ENCODE peak calls at places on chromosomes 6 and 20, in four cellular contexts. One of them, this sample, is unnamed.

GRCh38 chr6:147577466-147577865 is 69.0 kb downstream of the SAMD5 start:
- DNase-seq in CD8-positive, alpha-beta memory T cell: no peak
- DNase-seq in cardiac muscle cell: no peak
- DNase-seq in CD4-positive, alpha-beta T cell: no peak
- DNase-seq in this sample: no peak

GRCh38 chr6:69881322-69882151 is 15.2 kb downstream of the COL19A1 start:
- DNase-seq in CD8-positive, alpha-beta memory T cell: no peak
- DNase-seq in cardiac muscle cell: no peak
- DNase-seq in CD4-positive, alpha-beta T cell: no peak
- DNase-seq in this sample: no peak

GRCh38 chr20:57212890-57213276 is 53.6 kb downstream of the BMP7 start:
- DNase-seq in CD8-positive, alpha-beta memory T cell: no peak
- DNase-seq in cardiac muscle cell: no peak
- DNase-seq in CD4-positive, alpha-beta T cell: no peak
- DNase-seq in this sample: peak; percentile 49

GRCh38 chr6:111651185-111652034 is 45.7 kb upstream of the TRAF3IP2 start:
- DNase-seq in CD8-positive, alpha-beta memory T cell: no peak
- DNase-seq in cardiac muscle cell: no peak
- DNase-seq in CD4-positive, alpha-beta T cell: no peak
- DNase-seq in this sample: no peak

GRCh38 chr6:137923866-137924616 is 57.0 kb downstream of the TNFAIP3 start:
- DNase-seq in CD8-positive, alpha-beta memory T cell: no peak
- DNase-seq in cardiac muscle cell: peak; percentile 29
- DNase-seq in CD4-positive, alpha-beta T cell: no peak
- DNase-seq in this sample: no peak

GRCh38 chr20:46204594-46205205 is 86.6 kb downstream of the CD40 start:
- DNase-seq in CD8-positive, alpha-beta memory T cell: no peak
- DNase-seq in cardiac muscle cell: no peak
- DNase-seq in CD4-positive, alpha-beta T cell: no peak
- DNase-seq in this sample: no peak

GRCh38 chr6:121653624-121654008 is 218.2 kb downstream of the GJA1 start:
- DNase-seq in CD8-positive, alpha-beta memory T cell: no peak
- DNase-seq in cardiac muscle cell: no peak
- DNase-seq in CD4-positive, alpha-beta T cell: no peak
- DNase-seq in this sample: no peak

GRCh38 chr6:129280719-129281118 is 397.8 kb downstream of the LAMA2 start:
- DNase-seq in CD8-positive, alpha-beta memory T cell: peak; percentile 45
- DNase-seq in cardiac muscle cell: no peak
- DNase-seq in CD4-positive, alpha-beta T cell: peak; percentile 34
- DNase-seq in this sample: no peak

GRCh38 chr6:13295576-13295975 is 32.8 kb downstream of the TBC1D7 start:
- DNase-seq in CD8-positive, alpha-beta memory T cell: no peak
- DNase-seq in cardiac muscle cell: no peak
- DNase-seq in CD4-positive, alpha-beta T cell: no peak
- DNase-seq in this sample: no peak

GRCh38 chr6:43878127-43878634 is 108.2 kb downstream of the VEGFA start:
- DNase-seq in CD8-positive, alpha-beta memory T cell: no peak
- DNase-seq in cardiac muscle cell: no peak
- DNase-seq in CD4-positive, alpha-beta T cell: no peak
- DNase-seq in this sample: peak; percentile 80

GRCh38 chr6:145633981-145634627 is 101.2 kb downstream of the EPM2A start:
- DNase-seq in CD8-positive, alpha-beta memory T cell: peak; percentile 57
- DNase-seq in cardiac muscle cell: peak; percentile 89
- DNase-seq in CD4-positive, alpha-beta T cell: peak; percentile 81
- DNase-seq in this sample: peak; percentile 90

GRCh38 chr6:139473239-139473701 is 98.8 kb upstream of the CITED2 start:
- DNase-seq in CD8-positive, alpha-beta memory T cell: no peak
- DNase-seq in cardiac muscle cell: no peak
- DNase-seq in CD4-positive, alpha-beta T cell: no peak
- DNase-seq in this sample: peak; percentile 32

GRCh38 chr20:3400260-3401155 is 7.0 kb downstream of the DNAAF9 start:
- DNase-seq in CD8-positive, alpha-beta memory T cell: no peak
- DNase-seq in cardiac muscle cell: no peak
- DNase-seq in CD4-positive, alpha-beta T cell: no peak
- DNase-seq in this sample: no peak

GRCh38 chr6:157481865-157482249 is 100.9 kb downstream of the ZDHHC14 start:
- DNase-seq in CD8-positive, alpha-beta memory T cell: no peak
- DNase-seq in cardiac muscle cell: no peak
- DNase-seq in CD4-positive, alpha-beta T cell: no peak
- DNase-seq in this sample: no peak

GRCh38 chr6:39221746-39222641 is 7.3 kb downstream of the KCNK5 start:
- DNase-seq in CD8-positive, alpha-beta memory T cell: no peak
- DNase-seq in cardiac muscle cell: no peak
- DNase-seq in CD4-positive, alpha-beta T cell: no peak
- DNase-seq in this sample: peak; percentile 66

GRCh38 chr6:2625581-2625980 is 125.1 kb downstream of the MYLK4 start:
- DNase-seq in CD8-positive, alpha-beta memory T cell: no peak
- DNase-seq in cardiac muscle cell: peak; percentile 84
- DNase-seq in CD4-positive, alpha-beta T cell: no peak
- DNase-seq in this sample: no peak

GRCh38 chr6:18976091-18976490 is 588.9 kb downstream of the RNF144B start:
- DNase-seq in CD8-positive, alpha-beta memory T cell: no peak
- DNase-seq in cardiac muscle cell: no peak
- DNase-seq in CD4-positive, alpha-beta T cell: no peak
- DNase-seq in this sample: no peak

GRCh38 chr6:113381957-113382356 is 475.2 kb upstream of the MARCKS start:
- DNase-seq in CD8-positive, alpha-beta memory T cell: no peak
- DNase-seq in cardiac muscle cell: peak; percentile 87
- DNase-seq in CD4-positive, alpha-beta T cell: no peak
- DNase-seq in this sample: no peak

GRCh38 chr20:32918296-32918695 is 59.6 kb downstream of the EFCAB8 start:
- DNase-seq in CD8-positive, alpha-beta memory T cell: no peak
- DNase-seq in cardiac muscle cell: no peak
- DNase-seq in CD4-positive, alpha-beta T cell: no peak
- DNase-seq in this sample: peak; percentile 35

GRCh38 chr6:95578106-95578410 is 723 bp downstream of the MANEA start:
- DNase-seq in CD8-positive, alpha-beta memory T cell: no peak
- DNase-seq in cardiac muscle cell: no peak
- DNase-seq in CD4-positive, alpha-beta T cell: no peak
- DNase-seq in this sample: no peak

GRCh38 chr20:32534661-32535240 is 50.4 kb downstream of the NOL4L start:
- DNase-seq in CD8-positive, alpha-beta memory T cell: peak; percentile 49
- DNase-seq in cardiac muscle cell: no peak
- DNase-seq in CD4-positive, alpha-beta T cell: peak; percentile 67
- DNase-seq in this sample: peak; percentile 69

GRCh38 chr20:51195419-51195901 is 172.6 kb upstream of the KCNG1 start:
- DNase-seq in CD8-positive, alpha-beta memory T cell: no peak
- DNase-seq in cardiac muscle cell: peak; percentile 52
- DNase-seq in CD4-positive, alpha-beta T cell: no peak
- DNase-seq in this sample: no peak

GRCh38 chr6:48813821-48814220 is 649.2 kb downstream of the MMUT start:
- DNase-seq in CD8-positive, alpha-beta memory T cell: no peak
- DNase-seq in cardiac muscle cell: peak; percentile 81
- DNase-seq in CD4-positive, alpha-beta T cell: no peak
- DNase-seq in this sample: no peak

GRCh38 chr20:8524716-8525343 is 392.8 kb downstream of the PLCB1 start:
- DNase-seq in CD8-positive, alpha-beta memory T cell: no peak
- DNase-seq in cardiac muscle cell: no peak
- DNase-seq in CD4-positive, alpha-beta T cell: no peak
- DNase-seq in this sample: no peak

GRCh38 chr20:49483018-49483705 is 694 bp upstream of the KCNB1 start:
- DNase-seq in CD8-positive, alpha-beta memory T cell: no peak
- DNase-seq in cardiac muscle cell: no peak
- DNase-seq in CD4-positive, alpha-beta T cell: no peak
- DNase-seq in this sample: peak; percentile 73

GRCh38 chr6:87916446-87916845 is 131.2 kb upstream of the SPACA1 start:
- DNase-seq in CD8-positive, alpha-beta memory T cell: no peak
- DNase-seq in cardiac muscle cell: no peak
- DNase-seq in CD4-positive, alpha-beta T cell: no peak
- DNase-seq in this sample: no peak
- H3K27ac ChIP-seq in CD8-positive, alpha-beta memory T cell: no peak overlapping the region
- H3K27ac ChIP-seq in cardiac muscle cell: no peak overlapping the region
- H3K27ac ChIP-seq in CD4-positive, alpha-beta T cell: no peak overlapping the region
- H3K27ac ChIP-seq in this sample: no peak overlapping the region

GRCh38 chr6:98641929-98642328 is 192.4 kb upstream of the POU3F2 start:
- DNase-seq in CD8-positive, alpha-beta memory T cell: no peak
- DNase-seq in cardiac muscle cell: no peak
- DNase-seq in CD4-positive, alpha-beta T cell: no peak
- DNase-seq in this sample: no peak
- H3K27ac ChIP-seq in CD8-positive, alpha-beta memory T cell: no peak overlapping the region
- H3K27ac ChIP-seq in cardiac muscle cell: no peak overlapping the region
- H3K27ac ChIP-seq in CD4-positive, alpha-beta T cell: no peak overlapping the region
- H3K27ac ChIP-seq in this sample: no peak overlapping the region

DNA sequence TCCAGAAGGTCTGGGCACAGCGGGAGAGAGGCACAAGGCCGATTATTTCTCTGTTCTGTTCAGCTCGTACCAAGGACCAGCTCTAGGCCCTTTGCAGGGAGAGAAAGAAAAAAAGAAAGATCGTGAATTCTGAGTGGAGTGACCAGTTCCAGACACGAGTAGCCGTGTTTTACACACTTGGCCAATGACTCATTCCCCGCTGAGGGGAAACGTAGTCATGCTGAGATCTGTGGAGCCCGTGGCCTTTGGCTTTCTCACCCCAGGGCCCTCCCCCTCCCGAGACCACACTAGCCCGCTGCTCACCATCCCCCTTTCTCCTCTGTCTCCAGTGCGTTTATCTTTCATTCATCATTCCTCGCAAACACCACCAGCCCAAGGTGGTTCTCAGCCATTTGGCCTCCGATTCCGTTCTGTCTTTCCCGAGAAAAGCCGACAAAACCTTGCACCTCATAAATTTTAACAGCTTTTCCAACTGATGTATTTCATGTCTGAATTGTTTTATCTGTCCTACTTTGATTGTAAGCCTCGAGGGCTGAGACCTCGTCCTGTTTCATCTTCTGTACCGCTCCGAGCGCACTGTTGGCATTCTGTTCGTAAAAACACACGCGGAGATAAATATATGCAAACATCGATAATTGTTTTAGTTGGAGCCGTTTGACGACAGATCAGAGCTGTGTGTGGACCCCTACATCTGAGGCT is 336.4 kb downstream of the CDH4 start:
- DNase-seq in CD8-positive, alpha-beta memory T cell: no peak
- DNase-seq in cardiac muscle cell: peak; percentile 24
- DNase-seq in CD4-positive, alpha-beta T cell: no peak
- DNase-seq in this sample: peak; percentile 61
- H3K27ac ChIP-seq in CD8-positive, alpha-beta memory T cell: no peak overlapping the region
- H3K27ac ChIP-seq in cardiac muscle cell: no peak overlapping the region
- H3K27ac ChIP-seq in CD4-positive, alpha-beta T cell: no peak overlapping the region
- H3K27ac ChIP-seq in this sample: peak overlapping the region; percentile 30

GRCh38 chr20:63192721-63193120 is 23.2 kb downstream of the YTHDF1 start:
- DNase-seq in CD8-positive, alpha-beta memory T cell: no peak
- DNase-seq in cardiac muscle cell: no peak
- DNase-seq in CD4-positive, alpha-beta T cell: no peak
- DNase-seq in this sample: peak; percentile 75

GRCh38 chr20:63189846-63190559 is 25.9 kb downstream of the YTHDF1 start:
- DNase-seq in CD8-positive, alpha-beta memory T cell: no peak
- DNase-seq in cardiac muscle cell: no peak
- DNase-seq in CD4-positive, alpha-beta T cell: no peak
- DNase-seq in this sample: peak; percentile 68

GRCh38 chr20:63189322-63189642 is 26.6 kb downstream of the YTHDF1 start:
- DNase-seq in CD8-positive, alpha-beta memory T cell: no peak
- DNase-seq in cardiac muscle cell: no peak
- DNase-seq in CD4-positive, alpha-beta T cell: no peak
- DNase-seq in this sample: no peak

GRCh38 chr20:63191400-63191799 is 24.5 kb downstream of the YTHDF1 start:
- DNase-seq in CD8-positive, alpha-beta memory T cell: no peak
- DNase-seq in cardiac muscle cell: no peak
- DNase-seq in CD4-positive, alpha-beta T cell: no peak
- DNase-seq in this sample: peak; percentile 85

DNA sequence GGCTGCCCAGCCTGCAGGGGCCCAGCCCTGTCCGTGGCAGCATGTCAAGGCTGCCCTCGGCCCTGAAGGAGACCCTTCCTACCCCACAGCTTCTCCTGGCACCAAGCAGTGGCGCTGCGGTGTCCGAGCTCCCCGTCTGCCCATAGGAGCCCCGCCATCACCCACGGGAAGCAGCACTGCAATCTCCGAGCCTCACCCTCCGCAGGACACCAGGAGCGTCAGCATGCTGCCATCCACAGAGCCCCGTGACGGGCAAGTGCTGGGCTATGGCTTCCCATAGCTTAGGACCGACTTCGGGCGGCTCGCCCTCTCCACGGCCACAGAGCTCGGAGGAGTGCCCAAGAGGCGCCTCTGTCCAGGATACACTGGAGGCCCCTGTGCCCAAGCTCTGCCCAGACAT is 25.1 kb downstream of the YTHDF1 start:
- DNase-seq in CD8-positive, alpha-beta memory T cell: no peak
- DNase-seq in cardiac muscle cell: no peak
- DNase-seq in CD4-positive, alpha-beta T cell: no peak
- DNase-seq in this sample: no peak
- H3K27ac ChIP-seq in CD8-positive, alpha-beta memory T cell: no peak overlapping the region
- H3K27ac ChIP-seq in cardiac muscle cell: no peak overlapping the region
- H3K27ac ChIP-seq in CD4-positive, alpha-beta T cell: no peak overlapping the region
- H3K27ac ChIP-seq in this sample: no peak overlapping the region

DNA sequence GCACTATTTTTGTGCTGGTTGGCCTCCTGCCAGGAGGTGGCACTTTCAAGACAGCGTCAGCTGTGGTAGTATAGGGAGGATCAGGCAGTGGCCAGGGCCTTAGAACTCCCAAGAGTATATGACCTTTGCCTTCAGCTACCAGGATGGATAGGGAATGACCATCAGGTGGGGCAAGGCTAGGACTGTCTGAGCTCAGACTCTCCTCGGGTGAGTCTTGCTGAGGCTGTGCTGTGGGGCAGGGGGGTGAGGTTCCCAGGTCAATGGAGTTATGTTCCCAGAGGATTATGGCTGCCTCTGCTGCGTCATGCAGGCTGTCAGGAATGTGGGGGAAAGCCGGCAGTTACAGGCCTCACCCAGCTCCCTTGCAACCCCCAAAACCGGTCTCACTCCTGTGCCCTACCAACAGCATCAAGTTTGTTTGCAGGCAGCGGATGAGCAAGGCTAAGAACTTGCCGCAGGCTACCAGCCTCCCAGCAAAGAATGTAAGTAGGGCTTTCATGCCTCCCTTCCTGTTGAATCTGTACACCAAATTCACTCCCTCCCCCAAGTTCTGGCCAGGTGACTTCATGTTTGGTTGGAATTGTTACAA is 93.5 kb downstream of the ESR1 start:
- DNase-seq in CD8-positive, alpha-beta memory T cell: no peak
- DNase-seq in cardiac muscle cell: no peak
- DNase-seq in CD4-positive, alpha-beta T cell: no peak
- DNase-seq in this sample: peak; percentile 43
- H3K27ac ChIP-seq in CD8-positive, alpha-beta memory T cell: no peak overlapping the region
- H3K27ac ChIP-seq in cardiac muscle cell: no peak overlapping the region
- H3K27ac ChIP-seq in CD4-positive, alpha-beta T cell: no peak overlapping the region
- H3K27ac ChIP-seq in this sample: no peak overlapping the region

DNA sequence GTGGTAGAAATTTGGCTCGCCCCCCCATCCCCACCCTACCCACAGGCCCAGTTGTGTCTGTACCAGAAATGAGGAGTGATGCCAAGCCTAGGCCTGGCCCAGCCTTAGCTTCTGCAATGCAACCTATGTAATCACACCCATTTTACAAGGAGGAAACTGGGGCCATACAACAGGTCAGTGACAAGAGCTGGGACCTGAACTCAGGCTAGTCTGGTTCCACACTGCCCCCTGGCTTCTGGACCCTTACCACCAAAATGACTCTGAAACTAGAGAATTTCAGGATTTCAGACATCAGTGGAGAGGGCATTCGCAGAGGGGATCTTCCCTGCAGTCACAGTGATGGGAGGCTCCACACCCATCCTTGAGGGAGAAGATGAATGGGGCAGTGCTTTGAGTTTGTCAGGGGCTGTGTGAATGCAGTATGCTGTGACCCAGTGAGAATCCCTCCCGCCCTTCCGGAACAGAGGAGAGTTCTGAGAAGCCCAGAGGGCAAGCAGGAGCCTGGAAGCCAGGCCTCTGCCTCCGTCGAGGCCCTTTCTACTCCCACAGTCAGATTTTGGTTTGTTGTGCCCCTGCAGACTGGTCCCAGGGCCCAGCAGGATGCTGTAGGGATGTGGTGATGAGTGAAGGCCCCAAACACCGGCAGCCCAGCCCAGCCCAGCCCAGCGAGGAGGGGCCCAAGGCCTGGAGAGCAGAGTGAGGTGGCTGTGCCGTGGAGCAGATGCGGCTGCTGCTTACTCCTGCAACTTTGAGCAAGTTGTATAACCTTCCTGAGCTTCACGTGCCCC is 48.1 kb upstream of the MYL9 start:
- DNase-seq in CD8-positive, alpha-beta memory T cell: no peak
- DNase-seq in cardiac muscle cell: no peak
- DNase-seq in CD4-positive, alpha-beta T cell: no peak
- DNase-seq in this sample: peak; percentile 67
- H3K27ac ChIP-seq in CD8-positive, alpha-beta memory T cell: no peak overlapping the region
- H3K27ac ChIP-seq in cardiac muscle cell: peak overlapping the region; percentile 50
- H3K27ac ChIP-seq in CD4-positive, alpha-beta T cell: no peak overlapping the region
- H3K27ac ChIP-seq in this sample: peak overlapping the region; percentile 84